ENCODE peak calls at places on chromosome 5, in six cellular contexts. One of them, this sample, is unnamed.
A peak's percentile ranks its signal among the peaks of the same experiment; 100 is the strongest.

GRCh38 chr5:88281322-88281721 is 12.7 kb upstream of the TMEM161B start:
- DNase-seq in tibial artery: no peak
- DNase-seq in fibroblast of pulmonary artery: no peak
- DNase-seq in AG09309: no peak
- DNase-seq in dorsolateral prefrontal cortex: no peak
- DNase-seq in astrocyte of the cerebellum: no peak
- DNase-seq in this sample: no peak

GRCh38 chr5:107512029-107512428 is 158.7 kb downstream of the EFNA5 start:
- DNase-seq in tibial artery: no peak
- DNase-seq in fibroblast of pulmonary artery: no peak
- DNase-seq in AG09309: no peak
- DNase-seq in dorsolateral prefrontal cortex: no peak
- DNase-seq in astrocyte of the cerebellum: no peak
- DNase-seq in this sample: no peak

GRCh38 chr5:100900796-100901731 is 2.0 kb downstream of the ST8SIA4 start:
- DNase-seq in tibial artery: peak; percentile 60
- DNase-seq in fibroblast of pulmonary artery: peak; percentile 55
- DNase-seq in AG09309: no peak
- DNase-seq in dorsolateral prefrontal cortex: no peak
- DNase-seq in astrocyte of the cerebellum: peak; percentile 42
- DNase-seq in this sample: peak; percentile 89

GRCh38 chr5:122332589-122333555 is 20.8 kb downstream of the SNCAIP start:
- DNase-seq in tibial artery: no peak
- DNase-seq in fibroblast of pulmonary artery: no peak
- DNase-seq in AG09309: no peak
- DNase-seq in dorsolateral prefrontal cortex: no peak
- DNase-seq in astrocyte of the cerebellum: no peak
- DNase-seq in this sample: no peak

GRCh38 chr5:177479774-177480173 is 6.3 kb upstream of the DBN1 start:
- DNase-seq in tibial artery: no peak
- DNase-seq in fibroblast of pulmonary artery: no peak
- DNase-seq in AG09309: no peak
- DNase-seq in dorsolateral prefrontal cortex: no peak
- DNase-seq in astrocyte of the cerebellum: no peak
- DNase-seq in this sample: no peak

GRCh38 chr5:31809037-31809910 is 170.3 kb downstream of the PDZD2 start:
- DNase-seq in tibial artery: peak; percentile 67
- DNase-seq in fibroblast of pulmonary artery: peak; percentile 79
- DNase-seq in AG09309: peak; percentile 20
- DNase-seq in dorsolateral prefrontal cortex: peak; percentile 85
- DNase-seq in astrocyte of the cerebellum: peak; percentile 66
- DNase-seq in this sample: no peak

GRCh38 chr5:36435516-36435915 is 133.8 kb upstream of the RANBP3L start:
- DNase-seq in tibial artery: no peak
- DNase-seq in fibroblast of pulmonary artery: no peak
- DNase-seq in AG09309: no peak
- DNase-seq in dorsolateral prefrontal cortex: no peak
- DNase-seq in astrocyte of the cerebellum: no peak
- DNase-seq in this sample: no peak

GRCh38 chr5:18252559-18252958 is 618.3 kb downstream of the TAF11L14 start:
- DNase-seq in tibial artery: no peak
- DNase-seq in fibroblast of pulmonary artery: no peak
- DNase-seq in AG09309: no peak
- DNase-seq in dorsolateral prefrontal cortex: no peak
- DNase-seq in astrocyte of the cerebellum: no peak
- DNase-seq in this sample: no peak

GRCh38 chr5:10635861-10636350 is 72.0 kb downstream of the ANKRD33B start:
- DNase-seq in tibial artery: no peak
- DNase-seq in fibroblast of pulmonary artery: no peak
- DNase-seq in AG09309: no peak
- DNase-seq in dorsolateral prefrontal cortex: no peak
- DNase-seq in astrocyte of the cerebellum: no peak
- DNase-seq in this sample: no peak

GRCh38 chr5:53090229-53090628 is 19.3 kb downstream of the MOCS2 start:
- DNase-seq in tibial artery: no peak
- DNase-seq in fibroblast of pulmonary artery: no peak
- DNase-seq in AG09309: no peak
- DNase-seq in dorsolateral prefrontal cortex: no peak
- DNase-seq in astrocyte of the cerebellum: no peak
- DNase-seq in this sample: no peak

GRCh38 chr5:15320896-15321295 is 179.1 kb upstream of the FBXL7 start:
- DNase-seq in tibial artery: no peak
- DNase-seq in fibroblast of pulmonary artery: no peak
- DNase-seq in AG09309: no peak
- DNase-seq in dorsolateral prefrontal cortex: peak; percentile 66
- DNase-seq in astrocyte of the cerebellum: no peak
- DNase-seq in this sample: no peak

GRCh38 chr5:125298258-125298657 is 551.8 kb upstream of the ZNF608 start:
- DNase-seq in tibial artery: no peak
- DNase-seq in fibroblast of pulmonary artery: no peak
- DNase-seq in AG09309: no peak
- DNase-seq in dorsolateral prefrontal cortex: no peak
- DNase-seq in astrocyte of the cerebellum: no peak
- DNase-seq in this sample: no peak

GRCh38 chr5:135429326-135429725 is 17.8 kb downstream of the DCANP1 start:
- DNase-seq in tibial artery: no peak
- DNase-seq in fibroblast of pulmonary artery: peak; percentile 61
- DNase-seq in AG09309: no peak
- DNase-seq in dorsolateral prefrontal cortex: no peak
- DNase-seq in astrocyte of the cerebellum: no peak
- DNase-seq in this sample: no peak

GRCh38 chr5:30390095-30390494 is 803.4 kb upstream of the CDH6 start:
- DNase-seq in tibial artery: no peak
- DNase-seq in fibroblast of pulmonary artery: no peak
- DNase-seq in AG09309: no peak
- DNase-seq in dorsolateral prefrontal cortex: no peak
- DNase-seq in astrocyte of the cerebellum: no peak
- DNase-seq in this sample: no peak

GRCh38 chr5:124909734-124910133 is 163.3 kb upstream of the ZNF608 start:
- DNase-seq in tibial artery: no peak
- DNase-seq in fibroblast of pulmonary artery: no peak
- DNase-seq in AG09309: no peak
- DNase-seq in dorsolateral prefrontal cortex: no peak
- DNase-seq in astrocyte of the cerebellum: no peak
- DNase-seq in this sample: no peak

GRCh38 chr5:150317048-150318003 is 14.6 kb upstream of the ARSI start:
- DNase-seq in tibial artery: no peak
- DNase-seq in fibroblast of pulmonary artery: peak; percentile 83
- DNase-seq in AG09309: peak; percentile 52
- DNase-seq in dorsolateral prefrontal cortex: no peak
- DNase-seq in astrocyte of the cerebellum: peak; percentile 73
- DNase-seq in this sample: peak; percentile 8

GRCh38 chr5:115377468-115378217 is 81.2 kb upstream of the CCDC112 start:
- DNase-seq in tibial artery: no peak
- DNase-seq in fibroblast of pulmonary artery: peak; percentile 84
- DNase-seq in AG09309: peak; percentile 96
- DNase-seq in dorsolateral prefrontal cortex: no peak
- DNase-seq in astrocyte of the cerebellum: peak; percentile 55
- DNase-seq in this sample: peak; percentile 22

GRCh38 chr5:83474170-83474796 is 2.7 kb downstream of the VCAN start:
- DNase-seq in tibial artery: peak; percentile 88
- DNase-seq in fibroblast of pulmonary artery: peak; percentile 95
- DNase-seq in AG09309: peak; percentile 62
- DNase-seq in dorsolateral prefrontal cortex: no peak
- DNase-seq in astrocyte of the cerebellum: peak; percentile 83
- DNase-seq in this sample: peak; percentile 12

GRCh38 chr5:152505442-152506042 is 100.5 kb upstream of the NMUR2 start:
- DNase-seq in tibial artery: peak; percentile 55
- DNase-seq in fibroblast of pulmonary artery: peak; percentile 58
- DNase-seq in AG09309: peak; percentile 14
- DNase-seq in dorsolateral prefrontal cortex: no peak
- DNase-seq in astrocyte of the cerebellum: peak; percentile 19
- DNase-seq in this sample: peak; percentile 21

GRCh38 chr5:109354761-109355160 is 55.0 kb downstream of the PJA2 start:
- DNase-seq in tibial artery: no peak
- DNase-seq in fibroblast of pulmonary artery: no peak
- DNase-seq in AG09309: no peak
- DNase-seq in dorsolateral prefrontal cortex: no peak
- DNase-seq in astrocyte of the cerebellum: no peak
- DNase-seq in this sample: no peak

GRCh38 chr5:135140805-135141204 is 106.8 kb upstream of the PITX1 start:
- DNase-seq in tibial artery: peak; percentile 34
- DNase-seq in fibroblast of pulmonary artery: no peak
- DNase-seq in AG09309: peak; percentile 91
- DNase-seq in dorsolateral prefrontal cortex: no peak
- DNase-seq in astrocyte of the cerebellum: no peak
- DNase-seq in this sample: no peak

GRCh38 chr5:3654515-3654914 is 58.9 kb downstream of the IRX1 start:
- DNase-seq in tibial artery: no peak
- DNase-seq in fibroblast of pulmonary artery: no peak
- DNase-seq in AG09309: no peak
- DNase-seq in dorsolateral prefrontal cortex: no peak
- DNase-seq in astrocyte of the cerebellum: no peak
- DNase-seq in this sample: no peak

DNA sequence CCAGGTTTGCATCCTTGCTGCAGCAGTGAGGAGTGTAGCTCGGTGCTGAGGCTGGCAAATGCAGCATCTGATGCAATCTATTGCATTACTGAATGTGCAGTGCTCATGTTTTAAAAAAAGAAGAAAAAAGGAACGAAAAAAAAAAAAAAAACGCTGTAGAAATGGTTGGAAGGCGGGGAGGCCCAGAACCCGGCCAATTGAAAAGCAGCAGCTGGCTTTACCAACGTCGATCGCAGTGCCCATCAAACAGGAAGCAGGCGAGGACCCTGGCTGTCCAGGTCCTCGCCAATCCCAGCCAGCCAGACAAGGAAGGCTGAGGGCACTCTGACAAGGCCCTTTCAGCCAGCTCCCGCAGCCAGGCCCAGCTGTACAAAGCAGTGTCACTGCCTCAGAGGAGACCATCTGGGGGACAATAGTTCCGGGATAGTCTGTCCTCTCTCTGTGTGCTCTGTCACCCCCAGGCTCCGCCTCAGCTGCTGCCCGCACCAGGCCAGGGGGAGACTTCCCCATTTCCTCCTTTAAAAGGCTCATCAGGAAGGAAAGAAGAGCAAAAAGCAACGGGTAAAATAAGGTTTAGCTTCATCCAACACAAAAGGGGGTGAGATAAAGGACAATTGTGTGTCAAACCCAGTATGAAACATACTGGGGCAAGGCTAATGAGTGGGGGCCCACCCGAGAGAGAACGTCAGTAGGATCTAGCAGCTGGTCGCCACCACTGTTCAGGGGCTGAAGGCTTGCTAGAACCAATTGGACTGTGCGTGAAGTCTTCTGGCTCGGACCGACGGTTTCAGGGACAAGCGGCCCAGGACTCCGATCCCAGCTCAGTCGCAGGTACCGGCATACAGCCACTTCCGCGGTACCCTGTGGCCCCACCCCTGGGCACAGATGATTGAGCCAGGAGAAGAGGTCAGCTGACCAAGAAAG is 21.6 kb upstream of the CPEB4 start:
- DNase-seq in tibial artery: peak; percentile 30
- DNase-seq in fibroblast of pulmonary artery: no peak
- DNase-seq in AG09309: no peak
- DNase-seq in dorsolateral prefrontal cortex: peak; percentile 95
- DNase-seq in astrocyte of the cerebellum: no peak
- DNase-seq in this sample: no peak
- TF ChIP-seq CTCF in tibial artery: no peak
- TF ChIP-seq CTCF in fibroblast of pulmonary artery: no peak
- TF ChIP-seq CTCF in AG09309: no peak
- TF ChIP-seq CTCF in dorsolateral prefrontal cortex: no peak
- TF ChIP-seq CTCF in astrocyte of the cerebellum: no peak
- TF ChIP-seq CTCF in this sample: no peak

GRCh38 chr5:171736976-171737848 is 48.4 kb upstream of the SMIM23 start:
- DNase-seq in tibial artery: peak; percentile 40
- DNase-seq in fibroblast of pulmonary artery: no peak
- DNase-seq in AG09309: peak; percentile 13
- DNase-seq in dorsolateral prefrontal cortex: no peak
- DNase-seq in astrocyte of the cerebellum: no peak
- DNase-seq in this sample: no peak
- H3K4me3 ChIP-seq in tibial artery: no peak overlapping the region
- H3K4me3 ChIP-seq in fibroblast of pulmonary artery: no peak overlapping the region
- H3K4me3 ChIP-seq in AG09309: no peak overlapping the region
- H3K4me3 ChIP-seq in dorsolateral prefrontal cortex: no peak overlapping the region
- H3K4me3 ChIP-seq in astrocyte of the cerebellum: no peak overlapping the region
- H3K4me3 ChIP-seq in this sample: no peak overlapping the region

GRCh38 chr5:27240791-27241190 is 202.4 kb upstream of the CDH9 start:
- DNase-seq in tibial artery: no peak
- DNase-seq in fibroblast of pulmonary artery: peak; percentile 14
- DNase-seq in AG09309: no peak
- DNase-seq in dorsolateral prefrontal cortex: no peak
- DNase-seq in astrocyte of the cerebellum: no peak
- DNase-seq in this sample: no peak

GRCh38 chr5:27241564-27242257 is 203.3 kb upstream of the CDH9 start:
- DNase-seq in tibial artery: no peak
- DNase-seq in fibroblast of pulmonary artery: peak; percentile 97
- DNase-seq in AG09309: peak; percentile 96
- DNase-seq in dorsolateral prefrontal cortex: no peak
- DNase-seq in astrocyte of the cerebellum: peak; percentile 94
- DNase-seq in this sample: no peak

GRCh38 chr5:27242258-27242626 is 203.9 kb upstream of the CDH9 start:
- DNase-seq in tibial artery: no peak
- DNase-seq in fibroblast of pulmonary artery: no peak
- DNase-seq in AG09309: no peak
- DNase-seq in dorsolateral prefrontal cortex: no peak
- DNase-seq in astrocyte of the cerebellum: no peak
- DNase-seq in this sample: no peak
- TF ChIP-seq CTCF in tibial artery: no peak
- TF ChIP-seq CTCF in fibroblast of pulmonary artery: no peak
- TF ChIP-seq CTCF in AG09309: no peak
- TF ChIP-seq CTCF in dorsolateral prefrontal cortex: no peak
- TF ChIP-seq CTCF in astrocyte of the cerebellum: no peak
- TF ChIP-seq CTCF in this sample: no peak

GRCh38 chr5:141941779-141942178 is 16.2 kb downstream of the PCDH12 start:
- DNase-seq in tibial artery: no peak
- DNase-seq in fibroblast of pulmonary artery: no peak
- DNase-seq in AG09309: no peak
- DNase-seq in dorsolateral prefrontal cortex: no peak
- DNase-seq in astrocyte of the cerebellum: no peak
- DNase-seq in this sample: no peak

GRCh38 chr5:141942185-141942857 is 15.7 kb downstream of the PCDH12 start:
- DNase-seq in tibial artery: no peak
- DNase-seq in fibroblast of pulmonary artery: no peak
- DNase-seq in AG09309: no peak
- DNase-seq in dorsolateral prefrontal cortex: no peak
- DNase-seq in astrocyte of the cerebellum: no peak
- DNase-seq in this sample: no peak

GRCh38 chr5:141940695-141941271 is 17.1 kb downstream of the DELE1 start:
- DNase-seq in tibial artery: peak; percentile 38
- DNase-seq in fibroblast of pulmonary artery: no peak
- DNase-seq in AG09309: peak; percentile 50
- DNase-seq in dorsolateral prefrontal cortex: no peak
- DNase-seq in astrocyte of the cerebellum: peak; percentile 87
- DNase-seq in this sample: no peak

GRCh38 chr5:141944086-141944485 is 13.9 kb downstream of the PCDH12 start:
- DNase-seq in tibial artery: no peak
- DNase-seq in fibroblast of pulmonary artery: no peak
- DNase-seq in AG09309: no peak
- DNase-seq in dorsolateral prefrontal cortex: no peak
- DNase-seq in astrocyte of the cerebellum: no peak
- DNase-seq in this sample: no peak

DNA sequence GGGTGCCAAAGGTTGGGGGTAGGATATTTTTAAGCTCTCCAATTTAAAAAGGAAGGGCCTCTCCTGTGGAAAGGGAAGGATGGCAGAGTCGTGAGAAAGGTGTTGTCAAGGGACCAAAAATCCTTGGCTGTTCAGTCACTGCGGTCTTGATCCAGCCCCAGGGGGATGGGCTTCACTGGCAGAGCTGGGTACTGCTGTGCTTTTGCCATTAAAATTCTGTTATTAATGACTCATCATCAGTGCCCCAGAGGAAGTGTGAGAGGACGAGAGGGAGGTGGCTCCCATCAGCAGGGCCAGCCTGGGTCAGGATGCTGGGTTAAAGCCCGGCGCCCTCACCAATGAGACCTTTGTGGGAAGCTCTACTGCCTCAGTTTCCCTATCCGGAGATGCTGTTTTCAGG is 16.7 kb downstream of the PCDH12 start:
- DNase-seq in tibial artery: peak; percentile 29
- DNase-seq in fibroblast of pulmonary artery: no peak
- DNase-seq in AG09309: peak; percentile 13
- DNase-seq in dorsolateral prefrontal cortex: no peak
- DNase-seq in astrocyte of the cerebellum: peak; percentile 23
- DNase-seq in this sample: no peak
- H3K4me3 ChIP-seq in tibial artery: no peak overlapping the region
- H3K4me3 ChIP-seq in fibroblast of pulmonary artery: no peak overlapping the region
- H3K4me3 ChIP-seq in AG09309: no peak overlapping the region
- H3K4me3 ChIP-seq in dorsolateral prefrontal cortex: no peak overlapping the region
- H3K4me3 ChIP-seq in astrocyte of the cerebellum: no peak overlapping the region
- H3K4me3 ChIP-seq in this sample: no peak overlapping the region